ENCODE peak calls at places on chromosome 9, in five cellular contexts. Y is choroid plexus epithelial cell, S is PC-3, N is cardiac muscle cell, V is endothelial cell. F is an unnamed sample.

GRCh38 chr9:81416476-81417298 is 272.7 kb downstream of the TLE1 start:
- DNase-seq in Y (peak; percentile 34), S (no peak), N (no peak), V (no peak), F (no peak)

GRCh38 chr9:87714819-87715218 is 11.1 kb upstream of the CTSL start:
- DNase-seq in Y (peak; percentile 95), S (peak; percentile 68), N (peak; percentile 95), V (no peak), F (no peak)

GRCh38 chr9:126411225-126411947 is 84.8 kb downstream of the MVB12B start:
- DNase-seq in Y (no peak), S (peak; percentile 16), N (no peak), V (no peak), F (no peak)

GRCh38 chr9:83432104-83432627 is 106.0 kb downstream of the FRMD3 start:
- DNase-seq in Y (peak; percentile 27), S (peak; percentile 95), N (peak; percentile 52), V (no peak), F (no peak)

GRCh38 chr9:4277531-4277991 is 22.3 kb downstream of the GLIS3 start:
- DNase-seq in Y (peak; percentile 50), S (no peak), N (peak; percentile 28), V (no peak), F (no peak)

GRCh38 chr9:18743421-18743820 is 269.5 kb downstream of the ADAMTSL1 start:
- DNase-seq in Y (no peak), S (no peak), N (no peak), V (no peak), F (no peak)

GRCh38 chr9:79023134-79023577 is 548.6 kb upstream of the TLE4 start:
- DNase-seq in Y (peak; percentile 91), S (peak; percentile 92), N (peak; percentile 69), V (no peak), F (no peak)

GRCh38 chr9:96344458-96345180 is 38.9 kb downstream of the SLC35D2 start:
- DNase-seq in Y (peak; percentile 95), S (peak; percentile 65), N (peak; percentile 97), V (no peak), F (no peak)

GRCh38 chr9:84121991-84122523 is 141.5 kb downstream of the RMI1 start:
- DNase-seq in Y (peak; percentile 42), S (no peak), N (peak; percentile 93), V (no peak), F (no peak)

GRCh38 chr9:94610181-94610591 is 16.6 kb upstream of the FBP2 start:
- DNase-seq in Y (no peak), S (no peak), N (peak; percentile 32), V (no peak), F (no peak)

GRCh38 chr9:22210936-22211335 is 201.8 kb upstream of the CDKN2B start:
- DNase-seq in Y (peak; percentile 32), S (no peak), N (no peak), V (no peak), F (no peak)

GRCh38 chr9:93610206-93610605 is 33.8 kb downstream of the PHF2 start:
- DNase-seq in Y (no peak), S (no peak), N (no peak), V (no peak), F (no peak)

GRCh38 chr9:89122944-89123343 is 55.7 kb downstream of the SHC3 start:
- DNase-seq in Y (no peak), S (no peak), N (peak; percentile 57), V (no peak), F (no peak)

GRCh38 chr9:18122156-18122555 is 351.8 kb upstream of the ADAMTSL1 start:
- DNase-seq in Y (peak; percentile 34), S (peak; percentile 6), N (peak; percentile 25), V (no peak), F (no peak)

GRCh38 chr9:125475385-125475784 is 213.8 kb downstream of the GAPVD1 start:
- DNase-seq in Y (no peak), S (no peak), N (no peak), V (no peak), F (no peak)

GRCh38 chr9:3906437-3907213 is 380.8 kb upstream of the RFX3 start:
- DNase-seq in Y (peak; percentile 95), S (peak; percentile 88), N (peak; percentile 96), V (no peak), F (no peak)

GRCh38 chr9:99966720-99967119 is 60.3 kb downstream of the STX17 start:
- DNase-seq in Y (peak; percentile 55), S (peak; percentile 64), N (peak; percentile 12), V (no peak), F (no peak)

GRCh38 chr9:19379697-19380046 is 364 bp downstream of the RPS6 start:
- DNase-seq in Y (peak; percentile 61), S (no peak), N (peak; percentile 47), V (no peak), F (no peak)

GRCh38 chr9:124659099-124659659 is 111.9 kb downstream of the NR6A1 start:
- DNase-seq in Y (peak; percentile 96), S (peak; percentile 69), N (peak; percentile 96), V (peak; percentile 57), F (peak; percentile 20)

GRCh38 chr9:94692601-94693000 is 33.9 kb upstream of the AOPEP start:
- DNase-seq in Y (no peak), S (peak; percentile 69), N (no peak), V (no peak), F (no peak)

GRCh38 chr9:133160742-133161541 is 2.8 kb downstream of the GBGT1 start:
- DNase-seq in Y (peak; percentile 91), S (peak; percentile 59), N (peak; percentile 85), V (peak; percentile 51), F (no peak)

GRCh38 chr9:73151653-73152382 is at the start of gene ANXA1:
- DNase-seq in Y (peak; percentile 93), S (peak; percentile 86), N (peak; percentile 92), V (no peak), F (no peak)

GRCh38 chr9:118578467-118578866 is 790.8 kb downstream of the BRINP1 start:
- DNase-seq in Y (peak; percentile 81), S (peak; percentile 1), N (peak; percentile 10), V (no peak), F (no peak)

GRCh38 chr9:133273819-133274218 is 1.2 kb downstream of the ABO start:
- DNase-seq in Y (no peak), S (no peak), N (no peak), V (no peak), F (no peak)

GRCh38 chr9:77128125-77128789 is 49.1 kb upstream of the VPS13A start:
- DNase-seq in Y (no peak), S (no peak), N (no peak), V (no peak), F (no peak)

GRCh38 chr9:74138182-74138581 is 359.0 kb upstream of the RORB start:
- DNase-seq in Y (no peak), S (no peak), N (no peak), V (no peak), F (no peak)

GRCh38 chr9:80968611-80969010 is 720.7 kb downstream of the TLE1 start:
- DNase-seq in Y (peak; percentile 80), S (peak; percentile 29), N (peak; percentile 65), V (no peak), F (no peak)

GRCh38 chr9:76882686-76883085 is 23.2 kb downstream of the PRUNE2 start:
- DNase-seq in Y (no peak), S (no peak), N (no peak), V (no peak), F (no peak)

GRCh38 chr9:129245276-129245675 is 67.2 kb upstream of the IER5L start:
- DNase-seq in Y (peak; percentile 18), S (no peak), N (peak; percentile 34), V (no peak), F (no peak)

DNA sequence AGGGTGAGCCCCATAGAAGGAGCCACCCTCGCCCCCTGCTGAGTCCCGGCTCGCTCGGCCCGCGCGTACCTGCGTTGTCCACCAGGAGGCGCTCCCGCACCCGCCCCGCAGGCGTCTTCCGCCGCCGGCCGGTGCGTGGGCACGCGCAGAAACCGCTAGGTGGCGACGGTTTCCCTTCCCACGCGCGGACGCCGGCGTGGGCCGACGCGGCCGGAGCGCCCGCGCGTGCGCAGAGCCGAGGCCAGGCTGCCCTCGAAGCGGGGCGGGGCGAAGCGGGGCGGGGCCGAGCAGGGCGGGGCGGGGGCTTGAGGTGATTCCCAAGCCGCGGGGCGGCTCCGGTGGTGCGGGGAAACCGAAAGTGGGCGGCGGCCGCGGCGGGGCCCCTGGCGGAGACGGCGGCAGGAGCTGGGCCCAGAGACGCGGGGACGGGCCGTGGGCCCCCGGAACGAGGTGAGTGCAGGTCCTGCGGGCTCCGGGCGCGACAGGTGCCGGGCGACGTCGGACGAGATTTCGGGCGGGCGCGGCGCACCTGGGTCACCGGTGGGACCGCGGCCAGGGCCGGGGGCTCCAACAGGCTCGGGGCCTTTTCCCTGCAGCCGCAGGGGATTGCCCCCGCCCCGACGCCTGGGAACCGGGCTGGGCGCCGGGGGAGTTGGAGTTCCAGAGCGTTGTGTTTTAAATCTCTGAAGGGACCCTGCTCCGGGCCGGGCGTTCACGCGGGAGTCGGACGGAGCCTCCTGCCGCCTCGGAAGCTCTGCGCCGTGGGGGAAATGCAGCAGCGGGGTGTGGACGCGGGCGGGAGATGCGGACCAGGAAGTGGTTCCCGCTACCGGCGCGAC is at the start of gene TDRD7:
- DNase-seq in Y (peak; percentile 80), S (peak; percentile 82), N (peak; percentile 88), V (peak; percentile 89), F (peak; percentile 94)
- TF ChIP-seq CTCF in Y (peak; percentile 78), S (peak; percentile 77), N (peak; percentile 98), V (peak; percentile 100), F (peak; percentile 43)

GRCh38 chr9:109317979-109318671 is 2.7 kb downstream of the EPB41L4B start:
- DNase-seq in Y (no peak), S (peak; percentile 39), N (no peak), V (peak; percentile 11), F (no peak)
- TF ChIP-seq CTCF in Y (no peak), S (no peak), N (no peak), V (no peak), F (no peak)

DNA sequence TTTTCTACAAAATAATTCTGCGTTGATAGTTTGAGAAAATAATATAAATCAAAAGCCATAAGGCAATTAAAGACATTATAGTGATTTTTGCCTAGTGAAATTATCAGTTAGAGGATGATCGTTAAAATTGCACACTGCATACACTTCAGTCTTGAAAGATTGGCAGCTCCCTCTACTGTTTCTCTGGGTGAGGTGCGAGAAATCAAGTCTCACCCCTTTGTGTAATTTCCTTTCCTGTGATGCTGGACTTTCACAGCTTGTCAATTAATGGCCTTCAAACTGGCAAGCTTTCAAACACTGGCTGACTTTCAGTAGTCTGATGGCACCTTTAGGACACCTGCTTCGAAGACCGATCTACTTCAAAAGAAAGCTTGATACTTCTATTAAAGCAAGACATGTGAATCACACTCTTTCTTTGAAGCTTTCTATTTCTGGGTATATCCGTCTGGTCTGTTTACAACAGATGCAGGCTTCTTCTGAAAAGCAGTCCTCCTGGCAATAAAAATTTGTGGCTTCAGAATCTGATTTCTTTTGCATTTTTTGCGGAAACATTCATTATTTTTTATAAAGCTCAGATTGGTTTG is 706.8 kb upstream of the PTPRD start:
- DNase-seq in Y (peak; percentile 61), S (peak; percentile 33), N (peak; percentile 3), V (peak; percentile 25), F (no peak)
- TF ChIP-seq CTCF in Y (peak; percentile 79), S (peak; percentile 60), N (peak; percentile 18), V (peak; percentile 60), F (no peak)

GRCh38 chr9:35756743-35757526 is 2.9 kb upstream of the MSMP start:
- DNase-seq in Y (no peak), S (peak; percentile 61), N (peak; percentile 17), V (peak; percentile 62), F (peak; percentile 68)
- TF ChIP-seq CTCF in Y (no peak), S (no peak), N (no peak), V (no peak), F (no peak)

DNA sequence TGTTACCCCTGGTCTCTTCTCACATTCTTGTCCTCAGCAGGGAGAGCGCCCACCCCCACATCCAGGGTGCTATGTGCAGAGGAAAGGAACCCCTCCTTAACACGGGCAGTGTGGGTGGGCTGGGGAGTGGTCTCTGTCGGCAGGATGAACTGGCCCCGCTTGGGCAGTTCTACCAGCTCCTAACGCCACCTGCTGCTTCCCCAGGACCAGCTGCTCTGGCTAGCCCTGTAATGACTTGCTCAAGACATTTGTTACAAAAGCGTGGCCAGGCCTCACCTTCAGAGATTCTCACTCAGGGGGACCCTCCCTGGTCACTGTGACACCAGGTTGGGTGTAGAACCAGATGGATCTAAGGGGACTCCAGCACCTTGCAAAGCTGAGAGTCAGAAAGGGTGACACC is 82.4 kb downstream of the HMCN2 start:
- DNase-seq in Y (no peak), S (no peak), N (no peak), V (no peak), F (no peak)
- TF ChIP-seq CTCF in Y (peak; percentile 7), S (no peak), N (no peak), V (no peak), F (no peak)

F was measured in activated B cell treated with CpG ODN at 0.5 μM for 24 hours.